ENCODE peak calls at places on chromosomes 2 and 18, in four cellular contexts. C, D, Y and G are unnamed samples. For H3K4me1, the result is how much of the 10 kb centered on the place peaks cover.

GRCh38 chr2:120625865-120626560 is 109.7 kb upstream of the GLI2 start:
- DNase-seq in C (no peak), D (no peak), Y (peak), G (peak)

GRCh38 chr2:182625814-182626213 is 90.2 kb upstream of the DNAJC10 start:
- DNase-seq in C (no peak), D (no peak), Y (no peak), G (no peak)

GRCh38 chr18:6566338-6566911 is 151.7 kb upstream of the L3MBTL4 start:
- DNase-seq in C (no peak), D (no peak), Y (no peak), G (no peak)

GRCh38 chr2:144437636-144438035 is 82.3 kb downstream of the ZEB2 start:
- DNase-seq in C (no peak), D (no peak), Y (no peak), G (no peak)

GRCh38 chr2:237122214-237122666 is 36.6 kb downstream of the COPS8 start:
- DNase-seq in C (peak), D (peak), Y (no peak), G (no peak)

GRCh38 chr18:37553633-37554398 is 11.8 kb downstream of the CELF4 start:
- DNase-seq in C (no peak), D (no peak), Y (no peak), G (no peak)

GRCh38 chr2:49831698-49832367 is 677.5 kb upstream of the FSHR start:
- DNase-seq in C (no peak), D (no peak), Y (no peak), G (no peak)

GRCh38 chr2:223760838-223761502 is 76.4 kb downstream of the AP1S3 start:
- DNase-seq in C (peak), D (peak), Y (no peak), G (peak)

GRCh38 chr2:170202437-170202836 is 24.5 kb downstream of the MYO3B start:
- DNase-seq in C (no peak), D (no peak), Y (no peak), G (no peak)

GRCh38 chr2:190582761-190583506 is 48.4 kb upstream of the NEMP2 start:
- DNase-seq in C (no peak), D (peak), Y (no peak), G (no peak)

GRCh38 chr2:240561325-240561971 is 1.3 kb downstream of the DUSP28 start:
- DNase-seq in C (peak), D (peak), Y (peak), G (peak)

GRCh38 chr2:201093573-201093972 is 21.8 kb downstream of the NDUFB3 start:
- DNase-seq in C (no peak), D (no peak), Y (no peak), G (no peak)

GRCh38 chr2:167944825-167945659 is 302.4 kb downstream of the STK39 start:
- DNase-seq in C (no peak), D (peak), Y (no peak), G (no peak)

GRCh38 chr18:65409266-65409665 is 341.5 kb upstream of the CDH7 start:
- DNase-seq in C (no peak), D (no peak), Y (no peak), G (no peak)

GRCh38 chr2:219244789-219245147 is 476 bp downstream of the GLB1L start:
- DNase-seq in C (no peak), D (no peak), Y (no peak), G (no peak)
- H3K4me1 ChIP-seq in C (under half), D (under half), Y (under half), G (under half)

GRCh38 chr18:46916551-46917107 is 678 bp downstream of the PIAS2 start:
- DNase-seq in C (peak), D (peak), Y (peak), G (no peak)
- H3K27ac ChIP-seq in C (peak), D (peak), Y (peak), G (peak)

GRCh38 chr18:45967007-45967706 is at the start of gene EPG5:
- DNase-seq in C (peak), D (peak), Y (peak), G (peak)
- TF ChIP-seq POLR2A in C (peak), D (peak), Y (peak), G (peak)

GRCh38 chr2:28403388-28403956 is 10.8 kb downstream of the FOSL2 start:
- DNase-seq in C (no peak), D (no peak), Y (no peak), G (peak)

GRCh38 chr2:28404086-28404485 is 11.4 kb downstream of the FOSL2 start:
- DNase-seq in C (no peak), D (no peak), Y (no peak), G (no peak)

GRCh38 chr2:28406276-28407096 is 13.8 kb downstream of the FOSL2 start:
- DNase-seq in C (no peak), D (peak), Y (no peak), G (peak)

GRCh38 chr2:28407131-28407975 is 14.7 kb downstream of the FOSL2 start:
- DNase-seq in C (no peak), D (no peak), Y (no peak), G (no peak)

GRCh38 chr2:28405537-28405936 is 12.9 kb downstream of the FOSL2 start:
- DNase-seq in C (no peak), D (no peak), Y (no peak), G (no peak)
- H3K4me1 ChIP-seq in C (half or more), D (under half), Y (under half), G (under half)

DNA sequence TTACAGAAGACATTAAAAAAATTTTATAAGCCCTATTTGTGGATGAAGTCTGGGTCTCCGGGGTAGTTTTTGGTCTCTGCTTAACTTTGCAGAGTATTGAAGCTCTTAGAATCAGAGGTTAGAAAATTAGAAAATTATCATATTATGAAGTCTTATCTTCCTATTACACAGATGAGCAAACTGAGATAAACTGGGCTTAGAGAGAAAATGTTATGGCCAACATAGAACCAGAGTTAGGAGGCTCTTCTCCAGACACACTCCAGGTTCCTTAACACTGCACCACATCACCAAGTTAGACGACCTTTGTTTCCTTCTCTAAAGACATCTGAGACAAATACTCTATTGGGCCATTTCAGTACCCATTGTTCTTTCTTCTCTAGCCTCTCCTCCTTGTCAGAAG is 36.7 kb upstream of the NEB start:
- DNase-seq in C (no peak), D (no peak), Y (no peak), G (no peak)
- H3K27ac ChIP-seq in C (no peak), D (no peak), Y (no peak), G (no peak)

GRCh38 chr18:34978533-34978893 is 62.7 kb upstream of the MAPRE2 start:
- DNase-seq in C (no peak), D (no peak), Y (no peak), G (no peak)

GRCh38 chr18:34976534-34976898 is 64.7 kb upstream of the MAPRE2 start:
- DNase-seq in C (no peak), D (no peak), Y (no peak), G (no peak)

GRCh38 chr18:34977787-34978532 is 63.3 kb upstream of the MAPRE2 start:
- DNase-seq in C (peak), D (peak), Y (no peak), G (no peak)

GRCh38 chr18:34976084-34976483 is 65.1 kb upstream of the MAPRE2 start:
- DNase-seq in C (no peak), D (no peak), Y (no peak), G (no peak)

GRCh38 chr18:34976899-34977786 is 64.1 kb upstream of the MAPRE2 start:
- DNase-seq in C (peak), D (peak), Y (peak), G (peak)
- TF ChIP-seq POLR2A in C (peak), D (no peak), Y (no peak), G (no peak)

GRCh38 chr18:58262581-58262980 is 218.6 kb downstream of the NEDD4L start:
- DNase-seq in C (no peak), D (no peak), Y (no peak), G (no peak)

GRCh38 chr18:58263055-58263732 is 219.2 kb downstream of the NEDD4L start:
- DNase-seq in C (peak), D (peak), Y (peak), G (no peak)

GRCh38 chr18:58266291-58266690 is 222.3 kb downstream of the NEDD4L start:
- DNase-seq in C (no peak), D (peak), Y (no peak), G (no peak)

GRCh38 chr18:58264846-58265245 is 220.8 kb downstream of the NEDD4L start:
- DNase-seq in C (no peak), D (no peak), Y (no peak), G (no peak)

GRCh38 chr18:58263733-58264469 is 219.9 kb downstream of the NEDD4L start:
- DNase-seq in C (no peak), D (peak), Y (no peak), G (no peak)
- H3K4me1 ChIP-seq in C (under half), D (under half), Y (under half), G (under half)

GRCh38 chr2:102278720-102279390 is 32.5 kb upstream of the IL1RL1 start:
- DNase-seq in C (no peak), D (peak), Y (no peak), G (no peak)
- H3K27ac ChIP-seq in C (no peak), D (no peak), Y (no peak), G (no peak)

GRCh38 chr2:106124126-106124756 is 69.9 kb downstream of the UXS1 start:
- DNase-seq in C (no peak), D (no peak), Y (no peak), G (no peak)
- TF ChIP-seq POLR2A in C (no peak), D (no peak), Y (no peak), G (no peak)